ENCODE peak calls at places on chromosomes 16 and 17, in six cellular contexts. Z is EL; E is activated T-cell treated with anti-CD3 and anti-CD28 coated beads, Interleukin-2, amount 50 U/mL, for 24 hours; S is ELR; K is ecto neural progenitor cell; T is SW 1271. H is an unnamed sample.

GRCh38 chr16:30368122-30368791 is 2.0 kb downstream of the TBC1D10B start:
- DNase-seq in Z (peak; percentile 70), E (no peak), S (peak; percentile 84), K (peak; percentile 44), T (no peak), H (peak; percentile 56)

GRCh38 chr16:3879258-3879886 is 1.1 kb downstream of the CREBBP start:
- DNase-seq in Z (no peak), E (peak; percentile 47), S (peak; percentile 46), K (peak; percentile 61), T (no peak), H (peak; percentile 38)

GRCh38 chr16:14369734-14370598 is 260.1 kb downstream of the PARN start:
- DNase-seq in Z (peak; percentile 30), E (no peak), S (peak; percentile 17), K (no peak), T (no peak), H (peak; percentile 39)

GRCh38 chr17:64386412-64387144 is 4.1 kb downstream of the PECAM1 start:
- DNase-seq in Z (no peak), E (peak; percentile 26), S (no peak), K (no peak), T (no peak), H (no peak)

GRCh38 chr16:15857779-15858560 is 1.1 kb upstream of the MYH11 start:
- DNase-seq in Z (peak; percentile 39), E (no peak), S (peak; percentile 24), K (peak; percentile 75), T (no peak), H (peak; percentile 44)

GRCh38 chr16:13996778-13997288 is 74.3 kb upstream of the MRTFB start:
- DNase-seq in Z (no peak), E (no peak), S (no peak), K (no peak), T (no peak), H (no peak)

GRCh38 chr16:68447721-68448359 is 468 bp downstream of the SMPD3 start:
- DNase-seq in Z (no peak), E (no peak), S (no peak), K (no peak), T (no peak), H (no peak)

GRCh38 chr16:2156025-2156848 is 655 bp downstream of the TRAF7 start:
- DNase-seq in Z (peak; percentile 78), E (peak; percentile 55), S (peak; percentile 78), K (no peak), T (no peak), H (peak; percentile 63)

GRCh38 chr17:58417300-58418092 is at the start of gene RNF43:
- DNase-seq in Z (peak; percentile 77), E (peak; percentile 82), S (peak; percentile 87), K (peak; percentile 92), T (peak; percentile 90), H (peak; percentile 85)

GRCh38 chr17:79340286-79340685 is 265.7 kb downstream of the ENGASE start:
- DNase-seq in Z (no peak), E (no peak), S (no peak), K (no peak), T (no peak), H (no peak)

GRCh38 chr16:31833047-31833446 is 40.6 kb upstream of the ZNF267 start:
- DNase-seq in Z (no peak), E (no peak), S (no peak), K (no peak), T (no peak), H (no peak)

GRCh38 chr16:85625053-85625452 is 11.9 kb downstream of the GSE1 start:
- DNase-seq in Z (no peak), E (no peak), S (no peak), K (no peak), T (no peak), H (no peak)

GRCh38 chr16:57959121-57959520 is 11.8 kb downstream of the CNGB1 start:
- DNase-seq in Z (no peak), E (no peak), S (no peak), K (no peak), T (no peak), H (no peak)

GRCh38 chr16:2470603-2471015 is 488 bp upstream of the NTN3 start:
- DNase-seq in Z (no peak), E (peak; percentile 46), S (no peak), K (no peak), T (no peak), H (no peak)

GRCh38 chr16:80274576-80275191 is 266.1 kb upstream of the DYNLRB2 start:
- DNase-seq in Z (peak; percentile 87), E (no peak), S (peak; percentile 86), K (no peak), T (no peak), H (no peak)

GRCh38 chr17:33811006-33811760 is 443.9 kb upstream of the CCL2 start:
- DNase-seq in Z (no peak), E (no peak), S (no peak), K (no peak), T (no peak), H (no peak)

GRCh38 chr17:43832168-43832975 is 574 bp downstream of the MPP3 start:
- DNase-seq in Z (peak; percentile 82), E (peak; percentile 48), S (peak; percentile 93), K (no peak), T (peak; percentile 43), H (peak; percentile 50)

GRCh38 chr17:29723283-29724047 is 100.8 kb upstream of the CORO6 start:
- DNase-seq in Z (no peak), E (no peak), S (no peak), K (no peak), T (no peak), H (no peak)

GRCh38 chr17:80043963-80044362 is 7.5 kb downstream of the CCDC40 start:
- DNase-seq in Z (no peak), E (no peak), S (no peak), K (no peak), T (no peak), H (no peak)

GRCh38 chr17:64032081-64032480 is 11.6 kb upstream of the ICAM2 start:
- DNase-seq in Z (peak; percentile 53), E (no peak), S (peak; percentile 70), K (no peak), T (no peak), H (no peak)

GRCh38 chr17:30344283-30345088 is 10.6 kb upstream of the TMIGD1 start:
- DNase-seq in Z (no peak), E (no peak), S (no peak), K (no peak), T (no peak), H (peak; percentile 67)

GRCh38 chr17:28395968-28396367 is 10.0 kb downstream of the SLC46A1 start:
- DNase-seq in Z (no peak), E (no peak), S (no peak), K (no peak), T (no peak), H (no peak)

GRCh38 chr16:49281843-49282642 is 405 bp upstream of the CBLN1 start:
- DNase-seq in Z (peak; percentile 20), E (peak; percentile 65), S (no peak), K (peak; percentile 97), T (peak; percentile 71), H (peak; percentile 89)

GRCh38 chr16:28878083-28878926 is at the start of gene ATP2A1:
- DNase-seq in Z (no peak), E (no peak), S (no peak), K (no peak), T (no peak), H (no peak)

GRCh38 chr16:85612191-85612800 is 826 bp upstream of the GSE1 start:
- DNase-seq in Z (peak; percentile 96), E (peak; percentile 67), S (peak; percentile 97), K (no peak), T (peak; percentile 87), H (no peak)

GRCh38 chr17:50177983-50178834 is 12.4 kb downstream of the SGCA start:
- DNase-seq in Z (peak; percentile 99), E (peak; percentile 64), S (peak; percentile 100), K (peak; percentile 84), T (peak; percentile 65), H (peak; percentile 85)

GRCh38 chr16:2151188-2152091 is 3.0 kb downstream of the RAB26 start:
- DNase-seq in Z (peak; percentile 36), E (peak; percentile 67), S (peak; percentile 53), K (no peak), T (no peak), H (no peak)

GRCh38 chr16:63614421-63614820 is 1507.4 kb downstream of the CDH11 start:
- DNase-seq in Z (no peak), E (no peak), S (no peak), K (no peak), T (no peak), H (no peak)

GRCh38 chr16:49644143-49644460 is 211.8 kb downstream of the ZNF423 start:
- DNase-seq in Z (peak; percentile 59), E (no peak), S (peak; percentile 1), K (no peak), T (no peak), H (no peak)

GRCh38 chr17:49224198-49224996 is 6.2 kb downstream of the PHOSPHO1 start:
- DNase-seq in Z (no peak), E (peak; percentile 73), S (peak; percentile 25), K (peak; percentile 76), T (no peak), H (peak; percentile 34)